ENCODE peak calls at places on chromosome 20, in seven cellular contexts. L is body of pancreas; E is stimulated activated naive CD8-positive, alpha-beta T cell treated with anti-CD3 and anti-CD28 coated beads, Interleukin-15, amount 100 ng/mL, for 72 hours; T is heart left ventricle; N is CD4-positive, CD25-positive, alpha-beta regulatory T cell; X is left colon; V is heart right ventricle. A is an unnamed sample.

GRCh38 chr20:32439132-32439829 is 81.2 kb downstream of the ASXL1 start:
- ATAC-seq in L (no peak), E (peak), T (no peak), N (no peak), X (peak), V (no peak), A (no peak)

GRCh38 chr20:54479138-54479906 is 3.9 kb downstream of the DOK5 start:
- ATAC-seq in L (no peak), E (peak), T (no peak), N (no peak), X (no peak), V (no peak), A (no peak)

GRCh38 chr20:4256886-4257285 is 241.5 kb upstream of the RNF24 start:
- ATAC-seq in L (no peak), E (no peak), T (peak), N (no peak), X (no peak), V (peak), A (no peak)

GRCh38 chr20:45487231-45487635 is 17.7 kb downstream of the WFDC2 start:
- ATAC-seq in L (no peak), E (no peak), T (no peak), N (no peak), X (no peak), V (no peak), A (no peak)

GRCh38 chr20:63330940-63331339 is 30.2 kb downstream of the CHRNA4 start:
- ATAC-seq in L (no peak), E (no peak), T (no peak), N (no peak), X (no peak), V (no peak), A (peak)

GRCh38 chr20:45087115-45087785 is 13.7 kb downstream of the KCNS1 start:
- ATAC-seq in L (no peak), E (no peak), T (no peak), N (no peak), X (no peak), V (no peak), A (no peak)

GRCh38 chr20:3711418-3712043 is 869 bp downstream of the SIGLEC1 start:
- ATAC-seq in L (no peak), E (no peak), T (peak), N (no peak), X (no peak), V (peak), A (no peak)

GRCh38 chr20:63625771-63626423 is 1.0 kb downstream of the GMEB2 start:
- ATAC-seq in L (no peak), E (peak), T (no peak), N (no peak), X (no peak), V (no peak), A (peak)

GRCh38 chr20:25020901-25021301 is 28.4 kb upstream of the APMAP start:
- ATAC-seq in L (no peak), E (no peak), T (peak), N (no peak), X (no peak), V (peak), A (no peak)

GRCh38 chr20:19265646-19266374 is 53.4 kb downstream of the SLC24A3 start:
- ATAC-seq in L (no peak), E (no peak), T (no peak), N (no peak), X (peak), V (no peak), A (no peak)

GRCh38 chr20:11544029-11544678 is 373.5 kb upstream of the BTBD3 start:
- ATAC-seq in L (peak), E (no peak), T (peak), N (no peak), X (peak), V (peak), A (peak)